ENCODE peak calls at places on chromosomes 2 and 18, in nine cellular contexts. J is skeletal muscle cell; G is stimulated activated CD4-positive, alpha-beta T cell treated with anti-CD3 and anti-CD28 coated beads, Interleukin-1b, Interleukin-23, amount 100 ng/mL, for 24 hours; C is RWPE2; N is neuronal stem cell; Y is right lobe of liver; B is HCT116; W is PC-3; Q is left ventricle myocardium superior. L is an unnamed sample.

GRCh38 chr2:172613035-172613434 is 57.1 kb downstream of the PDK1 start:
- DNase-seq in Q (no peak), C (no peak), G (no peak), W (no peak), B (no peak), N (no peak), J (no peak), Y (no peak), L (no peak)

GRCh38 chr2:222179592-222179991 is 119.2 kb downstream of the PAX3 start:
- DNase-seq in J (no peak), C (no peak), Q (no peak), Y (no peak), B (no peak), N (no peak), G (no peak), W (no peak), L (no peak)

GRCh38 chr18:3624818-3625716 is 175.1 kb downstream of the TGIF1 start:
- DNase-seq in J (peak; percentile 93), C (peak; percentile 79), W (peak; percentile 95), Q (no peak), G (no peak), Y (peak; percentile 29), N (no peak), B (peak; percentile 86), L (no peak)

GRCh38 chr2:207219716-207220414 is 54.1 kb upstream of the KLF7 start:
- DNase-seq in Q (no peak), G (no peak), B (no peak), J (peak; percentile 72), Y (no peak), C (no peak), N (no peak), W (peak; percentile 93), L (no peak)

GRCh38 chr2:143936758-143937562 is 583.0 kb downstream of the ZEB2 start:
- DNase-seq in Q (peak; percentile 49), N (peak; percentile 47), Y (peak; percentile 30), C (peak; percentile 50), J (no peak), W (no peak), B (no peak), G (no peak), L (no peak)

GRCh38 chr18:80124131-80124530 is 15.1 kb downstream of the ADNP2 start:
- DNase-seq in Q (no peak), N (no peak), J (no peak), B (no peak), Y (no peak), G (no peak), C (no peak), W (peak; percentile 54), L (no peak)

GRCh38 chr2:100845141-100845991 is 25.4 kb downstream of the NPAS2 start:
- DNase-seq in W (no peak), J (no peak), B (no peak), G (no peak), C (no peak), N (no peak), Y (peak; percentile 58), Q (peak; percentile 90), L (no peak)

GRCh38 chr18:10078053-10078452 is 164.2 kb downstream of the VAPA start:
- DNase-seq in W (no peak), Q (no peak), J (no peak), Y (no peak), N (no peak), C (no peak), G (no peak), B (no peak), L (no peak)

GRCh38 chr18:6819332-6819731 is 89.8 kb downstream of the ARHGAP28 start:
- DNase-seq in C (no peak), B (no peak), W (no peak), Y (no peak), J (no peak), Q (no peak), N (no peak), G (no peak), L (no peak)

GRCh38 chr18:55861266-55861665 is 273.3 kb upstream of the TCF4 start:
- DNase-seq in N (peak; percentile 17), J (no peak), B (no peak), W (peak; percentile 69), Y (no peak), G (no peak), Q (no peak), C (no peak), L (no peak)

GRCh38 chr2:212777020-212777491 is 238.5 kb upstream of the ERBB4 start:
- DNase-seq in B (peak; percentile 6), C (no peak), N (peak; percentile 61), G (no peak), Y (no peak), J (no peak), W (peak; percentile 77), Q (no peak), L (no peak)

GRCh38 chr2:37287966-37288365 is 36.7 kb downstream of the PRKD3 start:
- DNase-seq in B (no peak), G (no peak), Q (no peak), N (no peak), W (peak; percentile 27), Y (no peak), J (no peak), C (no peak), L (no peak)

GRCh38 chr2:210655229-210655628 is 98.8 kb downstream of the CPS1 start:
- DNase-seq in B (no peak), W (no peak), G (no peak), Q (no peak), Y (no peak), N (no peak), C (no peak), J (no peak), L (no peak)

GRCh38 chr2:240043279-240043990 is 9.9 kb downstream of the OR6B3 start:
- DNase-seq in C (no peak), Q (no peak), G (no peak), J (no peak), B (no peak), N (no peak), Y (no peak), W (no peak), L (no peak)

GRCh38 chr2:180021850-180022249 is 14.8 kb upstream of the CWC22 start:
- DNase-seq in G (no peak), J (no peak), Y (no peak), Q (no peak), B (no peak), W (no peak), N (no peak), C (no peak), L (peak; percentile 74)

GRCh38 chr2:208493186-208493585 is 86.6 kb downstream of the PTH2R start:
- DNase-seq in Q (no peak), J (no peak), W (no peak), C (no peak), N (no peak), Y (no peak), B (no peak), G (no peak), L (no peak)

GRCh38 chr2:8310557-8311455 is 371.1 kb upstream of the ID2 start:
- DNase-seq in Y (no peak), B (no peak), C (no peak), G (no peak), Q (no peak), J (no peak), N (no peak), W (no peak), L (peak; percentile 6)

GRCh38 chr2:177396630-177397460 is 4.3 kb downstream of the AGPS start:
- DNase-seq in C (no peak), Y (no peak), Q (no peak), N (no peak), B (no peak), G (no peak), W (peak; percentile 89), J (peak; percentile 57), L (no peak)

GRCh38 chr18:46315187-46315586 is 211.0 kb downstream of the HAUS1 start:
- DNase-seq in Q (no peak), J (no peak), B (no peak), G (no peak), Y (no peak), C (no peak), N (no peak), W (no peak), L (no peak)

GRCh38 chr2:234967201-234967873 is 15.5 kb downstream of the SH3BP4 start:
- DNase-seq in B (no peak), J (no peak), G (no peak), N (no peak), Y (no peak), W (no peak), Q (no peak), C (peak; percentile 47), L (no peak)

GRCh38 chr2:187360286-187360685 is 87.8 kb downstream of the CALCRL start:
- DNase-seq in B (no peak), W (peak; percentile 65), Y (no peak), N (no peak), Q (no peak), C (no peak), G (no peak), J (no peak), L (no peak)